ENCODE peak calls at places on chromosome 16, in seven cellular contexts. W is mesendoderm, A is neuronal stem cell, Q is trophoblast cell, Z is IMR-90, M is mesenchymal stem cell, J is H1. I is an unnamed sample.

GRCh38 chr16:88667496-88667895 is 4.6 kb upstream of the MVD start:
- DNase-seq in M (peak), Z (no peak), A (no peak), J (no peak), Q (no peak), W (peak), I (no peak)

GRCh38 chr16:89378947-89379771 is 111.2 kb downstream of the ANKRD11 start:
- DNase-seq in Q (no peak), Z (no peak), W (no peak), J (no peak), A (no peak), M (no peak), I (no peak)

GRCh38 chr16:23920446-23920845 is 84.7 kb downstream of the PRKCB start:
- DNase-seq in J (no peak), Z (no peak), Q (no peak), A (no peak), M (no peak), W (no peak), I (no peak)

GRCh38 chr16:55359946-55360345 is 35.9 kb downstream of the IRX6 start:
- DNase-seq in Z (no peak), J (no peak), A (no peak), W (no peak), M (no peak), Q (no peak), I (no peak)

GRCh38 chr16:57054771-57055170 is 37.6 kb upstream of the CPNE2 start:
- DNase-seq in Z (no peak), M (no peak), J (no peak), W (no peak), Q (no peak), A (no peak), I (no peak)

GRCh38 chr16:57502048-57502775 is 15.9 kb upstream of the DOK4 start:
- DNase-seq in Z (no peak), M (no peak), A (no peak), Q (no peak), W (no peak), J (no peak), I (no peak)

GRCh38 chr16:15952265-15952711 is 2.9 kb downstream of the ABCC1 start:
- DNase-seq in Z (no peak), W (no peak), M (peak), Q (no peak), A (no peak), J (no peak), I (no peak)

GRCh38 chr16:2473999-2474876 is 689 bp upstream of the TBC1D24 start:
- DNase-seq in Q (peak), A (no peak), W (no peak), J (peak), M (peak), Z (peak), I (peak)

GRCh38 chr16:89722392-89723278 is 1.3 kb downstream of the ZNF276 start:
- DNase-seq in W (peak), M (no peak), Q (no peak), Z (peak), J (peak), A (no peak), I (no peak)

GRCh38 chr16:58187092-58187491 is 10.8 kb downstream of the CSNK2A2 start:
- DNase-seq in W (no peak), Q (no peak), M (no peak), A (no peak), Z (no peak), J (no peak), I (no peak)

GRCh38 chr16:59412275-59412841 is 678.2 kb upstream of the GOT2 start:
- DNase-seq in A (peak), Z (peak), J (no peak), M (peak), Q (no peak), W (peak), I (no peak)

GRCh38 chr16:21263640-21264211 is 14.4 kb downstream of the CRYM start:
- DNase-seq in W (peak), Z (peak), J (no peak), A (no peak), M (no peak), Q (no peak), I (no peak)

GRCh38 chr16:3087836-3088235 is 11.3 kb downstream of the ZSCAN10 start:
- DNase-seq in J (no peak), M (no peak), A (no peak), Q (no peak), W (no peak), Z (no peak), I (no peak)

GRCh38 chr16:15807603-15808009 is 49.2 kb downstream of the MYH11 start:
- DNase-seq in J (no peak), A (no peak), Q (no peak), M (no peak), W (peak), Z (peak), I (peak)

GRCh38 chr16:70158261-70158939 is 15.2 kb upstream of the CLEC18C start:
- DNase-seq in Z (no peak), J (no peak), A (no peak), Q (no peak), M (no peak), W (peak), I (peak)

GRCh38 chr16:2745961-2746360 is 6.5 kb upstream of the SRRM2 start:
- DNase-seq in Z (no peak), A (no peak), Q (no peak), W (no peak), M (no peak), J (no peak), I (no peak)

GRCh38 chr16:20898938-20899502 is 1.1 kb downstream of the DCUN1D3 start:
- DNase-seq in Z (peak), M (peak), J (no peak), W (peak), A (no peak), Q (peak), I (no peak)

GRCh38 chr16:71628810-71629209 is 2.8 kb downstream of the MARVELD3 start:
- DNase-seq in Z (no peak), M (peak), Q (peak), J (no peak), A (no peak), W (peak), I (no peak)

GRCh38 chr16:4460936-4461249 is 13.5 kb downstream of the NMRAL1 start:
- DNase-seq in A (no peak), J (no peak), Z (no peak), M (no peak), W (no peak), Q (no peak), I (no peak)

GRCh38 chr16:86289304-86289703 is 221.0 kb upstream of the FOXF1 start:
- DNase-seq in J (no peak), A (no peak), Q (no peak), M (no peak), Z (no peak), W (no peak), I (no peak)

GRCh38 chr16:84307209-84307954 is 12.7 kb downstream of the WFDC1 start:
- DNase-seq in M (no peak), Z (no peak), Q (no peak), A (no peak), J (no peak), W (no peak), I (no peak)

DNA sequence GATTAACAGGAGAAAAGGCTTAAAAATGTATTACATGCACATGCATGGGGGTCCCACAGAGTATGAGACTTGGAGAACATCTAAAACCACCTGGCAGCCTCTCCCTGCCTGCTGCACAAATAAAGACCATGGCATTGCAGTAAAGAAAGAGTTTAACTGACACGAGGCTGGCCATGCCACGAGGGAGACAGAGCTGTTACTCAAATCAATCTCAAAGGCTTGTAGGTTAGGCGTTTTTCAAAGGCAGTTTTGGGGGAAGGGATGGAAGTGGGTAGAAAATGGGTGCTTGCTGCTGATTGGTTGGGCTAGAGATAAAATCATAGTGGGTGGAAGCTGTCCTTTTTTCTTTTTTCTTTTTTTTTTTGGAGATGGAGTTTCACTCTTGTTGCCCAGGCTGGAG is 17.3 kb upstream of the PSMD7 start:
- DNase-seq in W (no peak), A (no peak), Q (no peak), J (no peak), Z (no peak), M (no peak), I (no peak)
- H3K18ac ChIP-seq in W (no peak), A (no peak), Q (no peak), J (no peak), Z (no peak), M (no peak), I (no peak)

DNA sequence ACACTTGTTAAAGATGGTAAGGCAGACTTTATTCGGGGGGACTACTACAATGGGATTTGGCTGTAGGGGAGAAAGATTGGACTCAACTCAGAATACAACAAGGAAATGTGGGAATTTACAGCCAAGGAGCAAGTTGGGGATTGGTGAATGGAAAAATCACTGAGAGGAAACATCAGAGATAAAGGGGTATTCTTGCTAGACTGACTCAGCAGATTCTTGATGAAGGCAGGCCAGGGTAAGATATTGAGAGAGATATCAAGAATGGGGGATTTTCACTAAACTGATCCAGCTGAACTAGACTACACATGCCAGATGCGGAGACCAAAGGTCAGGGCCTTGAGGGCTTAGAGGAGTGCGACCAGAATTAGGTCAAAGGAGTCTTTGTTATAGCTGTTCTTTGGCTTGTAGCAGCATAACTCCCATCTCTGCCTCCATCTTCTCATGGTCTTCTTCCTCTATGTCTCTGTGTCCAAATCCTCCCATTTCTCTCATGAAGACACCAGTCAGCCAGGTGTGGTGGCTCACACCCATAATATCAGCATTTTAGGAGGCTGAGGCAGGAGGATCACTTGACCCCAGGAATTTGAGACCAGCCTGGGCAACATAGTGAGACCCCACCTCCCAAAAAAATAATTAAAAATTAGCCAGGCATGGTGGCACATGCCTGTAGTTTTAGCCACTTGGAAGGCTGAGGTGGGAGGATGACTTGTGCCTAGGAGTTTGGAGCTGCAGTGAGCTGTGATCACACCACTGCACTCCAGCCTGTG is 17.3 kb downstream of the CHD9NB start:
- DNase-seq in J (no peak), M (no peak), A (no peak), Z (no peak), W (no peak), Q (peak), I (no peak)
- H3K18ac ChIP-seq in J (no peak), M (no peak), A (no peak), Z (no peak), W (no peak), Q (no peak), I (no peak)

GRCh38 chr16:49830873-49831272 is 25.0 kb downstream of the ZNF423 start:
- DNase-seq in W (no peak), A (no peak), Q (no peak), M (no peak), Z (no peak), J (no peak), I (no peak)

GRCh38 chr16:49833796-49834195 is 22.1 kb downstream of the ZNF423 start:
- DNase-seq in Q (no peak), J (no peak), M (no peak), W (no peak), Z (no peak), A (no peak), I (no peak)

GRCh38 chr16:49834496-49835009 is 21.4 kb downstream of the ZNF423 start:
- DNase-seq in A (no peak), J (peak), Q (no peak), M (peak), Z (no peak), W (peak), I (no peak)

GRCh38 chr16:49832177-49832576 is 23.7 kb downstream of the ZNF423 start:
- DNase-seq in A (no peak), Z (no peak), M (no peak), J (no peak), Q (no peak), W (no peak), I (no peak)

DNA sequence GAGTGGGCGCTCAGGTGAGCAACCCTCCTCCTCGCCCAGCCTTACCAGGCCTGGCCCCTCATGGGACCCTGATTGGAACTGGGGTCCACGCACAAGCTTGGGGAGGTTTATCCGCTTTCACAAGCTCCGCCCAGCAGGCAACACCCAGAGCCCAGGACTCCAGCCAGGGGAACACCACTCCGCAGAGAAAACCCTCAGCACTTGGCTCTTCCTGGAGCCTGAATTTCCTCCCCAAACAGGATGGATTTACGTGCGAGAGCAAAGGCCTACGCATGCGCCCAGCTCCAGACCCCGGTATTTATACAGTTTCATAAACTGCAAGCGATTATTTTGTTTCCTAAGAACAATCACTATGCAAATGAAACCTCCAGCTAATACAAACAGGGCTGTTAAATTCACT is 22.9 kb downstream of the ZNF423 start:
- DNase-seq in W (no peak), Z (no peak), J (no peak), M (no peak), A (no peak), Q (no peak), I (no peak)
- H3K18ac ChIP-seq in W (no peak), Z (no peak), J (peak), M (peak), A (peak), Q (no peak), I (no peak)

GRCh38 chr16:66416136-66416535 is 11.0 kb upstream of the BEAN1 start:
- DNase-seq in A (no peak), J (no peak), Z (no peak), W (no peak), Q (peak), M (no peak), I (no peak)

GRCh38 chr16:66414891-66415290 is 12.2 kb upstream of the BEAN1 start:
- DNase-seq in A (no peak), Q (peak), J (no peak), M (no peak), W (no peak), Z (peak), I (no peak)

GRCh38 chr16:66418165-66418962 is 8.7 kb upstream of the BEAN1 start:
- DNase-seq in A (no peak), J (no peak), Q (no peak), M (no peak), W (no peak), Z (no peak), I (no peak)

GRCh38 chr16:66419527-66419926 is 7.6 kb upstream of the BEAN1 start:
- DNase-seq in A (no peak), M (no peak), Q (peak), Z (no peak), J (no peak), W (peak), I (peak)

DNA sequence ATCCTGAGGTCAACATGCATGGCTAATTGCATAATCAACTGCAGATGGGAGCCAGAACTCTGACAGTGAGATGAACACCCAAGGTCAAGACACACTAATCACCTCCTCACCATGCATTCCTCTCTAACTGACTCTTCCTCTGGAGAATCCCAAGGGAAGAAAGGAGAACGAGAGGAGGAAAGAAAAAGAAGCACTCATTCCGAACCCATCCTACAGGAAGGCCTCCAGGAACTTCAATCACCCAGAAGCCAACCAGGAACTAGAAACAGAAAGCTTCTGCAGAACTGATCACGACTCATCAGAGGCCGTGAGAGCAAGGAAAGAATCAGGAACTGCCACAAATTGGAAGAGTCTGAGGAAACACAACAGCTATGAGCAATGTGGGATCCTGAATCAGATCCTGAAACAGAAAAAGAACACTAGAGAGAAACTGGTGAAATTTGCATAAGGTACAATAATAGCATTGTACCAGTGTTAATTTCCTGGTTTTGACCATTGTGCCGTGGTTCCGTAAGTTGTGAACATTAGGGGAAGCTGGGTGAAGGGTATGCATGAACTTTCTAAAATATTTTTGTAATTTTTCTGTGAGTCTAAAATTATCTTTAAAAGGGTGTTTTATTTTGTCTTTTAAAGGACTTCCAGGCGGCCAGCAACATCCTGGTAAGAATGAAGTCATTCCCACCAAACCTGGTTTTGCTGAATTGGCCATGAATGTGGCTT is 10.0 kb upstream of the BEAN1 start:
- DNase-seq in J (no peak), A (no peak), M (peak), Q (no peak), Z (peak), W (no peak), I (no peak)
- H3K18ac ChIP-seq in J (no peak), A (no peak), M (no peak), Q (no peak), Z (no peak), W (no peak), I (no peak)

I was measured in H9.